ENCODE peak calls at places on chromosomes 1 and 21, in four cellular contexts. L is GM23338, X is HL-60, K is A549. T is an unnamed sample.

GRCh38 chr1:3651011-3651938 is 1.0 kb upstream of the TP73 start:
- DNase-seq in L (peak), X (no peak), K (peak), T (no peak)

GRCh38 chr21:26806734-26807372 is 38.4 kb downstream of the ADAMTS1 start:
- DNase-seq in L (no peak), X (no peak), K (no peak), T (no peak)

GRCh38 chr1:215059947-215060346 is 22.6 kb upstream of the KCNK2 start:
- DNase-seq in L (no peak), X (no peak), K (no peak), T (no peak)

GRCh38 chr1:51535006-51535592 is 16.0 kb upstream of the EPS15 start:
- DNase-seq in L (peak), X (no peak), K (peak), T (no peak)

GRCh38 chr1:206856674-206857464 is 8.6 kb upstream of the IL20 start:
- DNase-seq in L (peak), X (no peak), K (peak), T (no peak)

GRCh38 chr1:192516776-192517297 is 58.7 kb upstream of the RGS1 start:
- DNase-seq in L (no peak), X (peak), K (no peak), T (no peak)

GRCh38 chr1:224114787-224115175 is 870 bp downstream of the FBXO28 start:
- DNase-seq in L (peak), X (no peak), K (no peak), T (no peak)

GRCh38 chr1:221987860-221988520 is 246.1 kb upstream of the DUSP10 start:
- DNase-seq in L (no peak), X (peak), K (peak), T (no peak)

GRCh38 chr21:25568230-25568629 is 39.1 kb downstream of the MRPL39 start:
- DNase-seq in L (peak), X (no peak), K (no peak), T (no peak)

GRCh38 chr1:113930499-113931161 is 1.5 kb downstream of the HIPK1 start:
- DNase-seq in L (peak), X (peak), K (peak), T (no peak)

GRCh38 chr1:207454046-207454964 is at the start of gene CR2:
- DNase-seq in L (peak), X (no peak), K (peak), T (no peak)

GRCh38 chr1:111568160-111568559 is 51.4 kb upstream of the RAP1A start:
- DNase-seq in L (no peak), X (no peak), K (no peak), T (no peak)

GRCh38 chr1:110606784-110607662 is 865 bp upstream of the KCNA2 start:
- DNase-seq in L (peak), X (no peak), K (no peak), T (no peak)

GRCh38 chr1:150875197-150876110 is 945 bp downstream of the ARNT start:
- DNase-seq in L (peak), X (no peak), K (no peak), T (no peak)

GRCh38 chr1:55519937-55520683 is 304.9 kb upstream of the USP24 start:
- DNase-seq in L (no peak), X (no peak), K (no peak), T (no peak)

GRCh38 chr1:36763771-36764170 is 270.5 kb downstream of the GRIK3 start:
- DNase-seq in L (no peak), X (no peak), K (no peak), T (no peak)

GRCh38 chr1:154276797-154277196 is 4.4 kb downstream of the HAX1 start:
- DNase-seq in L (peak), X (no peak), K (no peak), T (no peak)

GRCh38 chr21:25929859-25930520 is 195.2 kb downstream of the GABPA start:
- DNase-seq in L (peak), X (no peak), K (no peak), T (no peak)

GRCh38 chr1:64536217-64536835 is 66.4 kb downstream of the CACHD1 start:
- DNase-seq in L (no peak), X (no peak), K (no peak), T (no peak)

GRCh38 chr1:25698252-25698651 is 81.7 kb downstream of the MAN1C1 start:
- DNase-seq in L (no peak), X (no peak), K (no peak), T (no peak)

GRCh38 chr1:233341117-233341516 is 13.6 kb downstream of the MAP3K21 start:
- DNase-seq in L (no peak), X (no peak), K (no peak), T (no peak)

GRCh38 chr1:92478393-92478792 is 8.3 kb downstream of the GFI1 start:
- DNase-seq in L (no peak), X (no peak), K (no peak), T (no peak)

GRCh38 chr21:26845066-26845749 is at the start of gene ADAMTS1:
- DNase-seq in L (peak), X (no peak), K (peak), T (no peak)

GRCh38 chr1:186958520-186958919 is 129.8 kb downstream of the PLA2G4A start:
- DNase-seq in L (no peak), X (peak), K (peak), T (no peak)

GRCh38 chr1:232574077-232574476 is 55.9 kb downstream of the SIPA1L2 start:
- DNase-seq in L (no peak), X (no peak), K (no peak), T (no peak)

GRCh38 chr1:162910161-162910560 is 49.2 kb upstream of the CCDC190 start:
- DNase-seq in L (no peak), X (no peak), K (no peak), T (no peak)

GRCh38 chr1:221149676-221150075 is 270.4 kb downstream of the HLX start:
- DNase-seq in L (no peak), X (no peak), K (no peak), T (no peak)

GRCh38 chr1:37001697-37002096 is 32.6 kb downstream of the GRIK3 start:
- DNase-seq in L (peak), X (no peak), K (no peak), T (no peak)

DNA sequence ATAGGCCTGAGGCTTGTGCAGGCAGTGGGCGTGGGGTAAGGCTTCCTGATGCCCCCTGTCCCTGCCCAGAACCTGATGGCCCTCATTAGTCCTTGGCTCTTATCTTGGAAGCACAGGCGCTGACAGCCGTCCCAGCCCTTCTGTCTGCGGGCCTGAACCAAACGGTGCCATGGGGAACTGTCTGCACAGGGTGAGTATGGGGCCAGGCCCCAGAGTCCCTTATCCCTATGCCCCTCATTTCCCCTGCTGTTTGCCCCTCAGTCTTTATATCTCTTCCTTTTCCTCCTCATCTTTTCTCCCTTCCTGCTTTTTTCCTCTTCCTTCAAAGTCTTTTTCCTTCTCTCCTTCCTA is at the start of gene ACKR1:
- DNase-seq in L (no peak), X (no peak), K (no peak), T (no peak)
- H3K4me3 ChIP-seq in L (no peak), X (no peak), K (no peak), T (no peak)

GRCh38 chr1:99277066-99277465 is 12.8 kb downstream of the PLPPR4 start:
- DNase-seq in L (no peak), X (no peak), K (no peak), T (no peak)
- TF ChIP-seq REST in L (no peak), X (no peak), K (no peak), T (no peak)

DNA sequence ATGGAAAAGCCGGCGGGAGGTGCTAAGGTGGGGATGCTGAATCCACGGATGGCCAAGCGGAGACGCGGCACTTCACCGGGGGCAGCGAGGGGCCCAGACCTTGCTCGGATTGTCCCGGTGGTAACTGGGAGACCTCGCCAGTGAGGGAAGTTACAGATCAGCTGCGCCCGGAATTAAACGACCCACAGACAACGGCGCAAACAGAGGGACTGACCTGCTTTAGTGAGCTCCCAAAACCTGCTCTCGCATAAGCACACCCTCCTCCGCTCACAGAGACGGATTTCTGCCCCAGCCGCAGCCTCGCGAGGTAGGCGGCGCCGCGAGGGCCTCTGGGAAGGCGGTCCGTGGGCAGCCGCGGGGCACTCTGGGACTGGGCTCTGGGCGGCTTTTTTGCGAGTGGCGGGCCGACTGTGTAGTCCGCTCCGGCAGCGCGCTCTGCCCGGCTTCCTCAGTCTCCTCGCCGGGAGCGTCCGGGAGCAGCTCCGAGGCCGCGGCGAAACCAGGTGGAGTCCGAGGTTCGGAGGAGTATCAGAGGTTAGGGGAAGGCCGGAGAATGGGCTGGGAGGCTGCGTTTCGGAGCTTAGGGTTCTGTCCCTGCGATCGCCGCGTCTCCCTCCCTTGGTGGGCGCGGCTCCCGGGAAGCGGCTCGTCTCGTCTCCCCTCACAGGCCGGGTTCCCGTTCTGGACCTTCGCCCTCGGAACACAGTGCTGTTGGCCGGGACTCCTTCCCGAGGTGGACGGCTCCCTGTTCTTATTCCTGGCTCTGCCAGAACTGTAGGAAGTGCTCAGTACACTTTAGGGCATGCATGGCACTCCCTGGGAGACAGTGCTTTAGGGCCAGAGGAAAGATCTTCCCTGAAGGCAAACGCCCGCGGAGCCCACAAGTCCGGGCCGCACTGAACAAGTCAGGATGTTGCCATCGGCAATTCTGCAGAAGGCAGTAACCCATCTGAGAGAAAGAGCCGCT is at the start of gene EXO5:
- DNase-seq in L (peak), X (peak), K (peak), T (no peak)
- H3K4me3 ChIP-seq in L (peak), X (peak), K (peak), T (peak)

DNA sequence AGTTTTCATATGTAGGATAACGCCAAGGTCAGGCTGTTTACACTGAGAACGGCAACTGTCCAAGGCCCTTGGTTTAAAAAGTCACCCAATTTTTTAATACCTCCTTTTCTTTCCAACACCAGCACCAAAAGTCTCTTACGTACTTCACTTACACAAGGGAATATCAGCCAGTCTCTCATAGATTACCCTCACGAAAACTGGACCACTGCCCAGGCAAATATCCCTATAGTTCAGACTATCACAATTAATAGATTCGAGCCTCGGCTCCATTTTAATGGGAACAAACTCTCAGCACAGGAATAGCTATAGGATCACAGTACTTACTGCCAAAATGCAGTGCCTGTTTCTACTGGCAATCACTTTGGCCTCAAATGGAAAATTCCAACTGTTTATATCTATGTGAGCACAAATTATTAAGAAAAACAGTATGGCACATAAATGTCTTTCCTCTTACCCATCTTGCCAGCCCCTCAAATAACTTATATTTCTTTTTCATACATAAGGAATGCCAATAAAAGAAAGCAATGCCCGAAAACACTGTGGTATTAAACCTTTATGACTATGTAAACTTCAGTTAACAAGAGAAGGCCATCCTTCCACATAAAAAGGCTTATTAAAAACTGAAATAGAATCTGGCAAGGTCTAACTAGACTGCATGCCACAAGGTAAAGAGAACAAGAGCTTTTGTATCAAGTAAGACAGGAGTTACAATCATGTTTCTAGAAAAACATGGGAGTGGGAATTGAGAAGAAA is 97.8 kb downstream of the SLC45A1 start:
- DNase-seq in L (no peak), X (no peak), K (no peak), T (no peak)
- TF ChIP-seq REST in L (no peak), X (no peak), K (no peak), T (no peak)

DNA sequence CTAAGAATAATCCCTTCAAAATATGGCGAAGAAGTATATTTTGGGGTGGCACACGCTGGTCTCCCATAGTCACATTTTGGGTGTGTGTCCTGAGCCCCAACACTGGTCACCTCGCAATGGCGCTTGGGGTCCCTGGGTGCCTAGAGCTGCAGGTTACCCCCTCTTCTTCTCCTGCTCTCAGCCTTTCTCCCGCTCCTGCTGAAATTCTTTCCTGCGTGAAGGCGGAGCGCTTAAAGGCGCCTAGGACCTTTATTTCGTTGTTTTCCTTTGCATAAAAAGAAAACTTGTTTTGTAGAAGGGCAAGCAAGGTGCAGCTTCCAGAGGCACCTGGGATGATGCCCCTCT is 339 bp upstream of the PIK3CD start:
- DNase-seq in L (no peak), X (no peak), K (no peak), T (no peak)
- H3K4me3 ChIP-seq in L (peak), X (peak), K (peak), T (peak)

GRCh38 chr1:116139592-116140134 is 28.5 kb downstream of the MAB21L3 start:
- DNase-seq in L (no peak), X (no peak), K (no peak), T (no peak)
- TF ChIP-seq REST in L (no peak), X (no peak), K (no peak), T (no peak)

GRCh38 chr1:167629681-167630567 is at the start of gene RCSD1:
- DNase-seq in L (peak), X (peak), K (no peak), T (no peak)
- H3K4me3 ChIP-seq in L (peak), X (peak), K (peak), T (peak)

GRCh38 chr1:203559523-203559922 is 65.6 kb downstream of the OPTC start:
- DNase-seq in L (no peak), X (no peak), K (no peak), T (peak)

GRCh38 chr1:203557958-203558760 is 64.2 kb downstream of the OPTC start:
- DNase-seq in L (no peak), X (peak), K (peak), T (peak)

GRCh38 chr1:203556047-203556851 is 62.3 kb downstream of the OPTC start:
- DNase-seq in L (peak), X (no peak), K (no peak), T (no peak)

GRCh38 chr1:203555484-203556046 is 61.6 kb downstream of the OPTC start:
- DNase-seq in L (no peak), X (no peak), K (no peak), T (no peak)

DNA sequence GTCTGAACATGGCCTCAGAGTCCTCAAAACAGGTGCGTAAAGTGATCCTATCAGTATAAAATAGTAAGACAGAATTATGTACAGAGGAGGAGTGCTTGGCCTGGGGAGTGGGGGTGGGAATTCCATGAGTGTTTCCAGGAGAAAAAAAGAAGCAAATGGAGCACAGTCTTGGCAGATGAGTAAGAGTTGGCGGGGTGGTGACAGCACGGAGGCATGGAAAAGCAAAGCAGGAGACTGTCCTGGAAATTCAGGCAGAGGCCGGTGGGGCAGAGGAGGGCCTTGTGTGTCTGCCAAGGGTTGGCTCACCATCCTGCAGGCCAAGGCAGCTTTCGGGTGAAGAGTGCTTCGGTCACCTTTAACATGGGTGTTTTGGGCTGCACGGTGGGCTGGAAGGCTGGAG is 63.4 kb downstream of the OPTC start:
- DNase-seq in L (no peak), X (no peak), K (no peak), T (no peak)
- TF ChIP-seq REST in L (no peak), X (no peak), K (no peak), T (no peak)

GRCh38 chr1:31356427-31356826 is 16.4 kb downstream of the FABP3 start:
- DNase-seq in L (no peak), X (no peak), K (no peak), T (no peak)

GRCh38 chr1:31348449-31348848 is 24.4 kb downstream of the FABP3 start:
- DNase-seq in L (no peak), X (no peak), K (no peak), T (no peak)

GRCh38 chr1:31354266-31354665 is 18.6 kb downstream of the FABP3 start:
- DNase-seq in L (no peak), X (no peak), K (no peak), T (no peak)
- H3K4me3 ChIP-seq in L (no peak), X (no peak), K (no peak), T (no peak)